ENCODE peak calls at places on chromosomes 16 and 17, in six cellular contexts. One of them, this sample, is unnamed.

GRCh38 chr17:14197582-14197981 is 39.1 kb downstream of the CDRT15 start:
- DNase-seq in H9: no peak
- DNase-seq in Calu3: no peak
- DNase-seq in heart left ventricle: no peak
- DNase-seq in prostate gland: no peak
- DNase-seq in colonic mucosa: no peak
- DNase-seq in this sample: no peak

GRCh38 chr17:61253937-61254677 is 145.5 kb upstream of the TBX2 start:
- DNase-seq in H9: no peak
- DNase-seq in Calu3: no peak
- DNase-seq in heart left ventricle: no peak
- DNase-seq in prostate gland: no peak
- DNase-seq in colonic mucosa: peak
- DNase-seq in this sample: no peak

GRCh38 chr17:13027246-13027645 is 9.4 kb upstream of the ELAC2 start:
- DNase-seq in H9: no peak
- DNase-seq in Calu3: no peak
- DNase-seq in heart left ventricle: no peak
- DNase-seq in prostate gland: no peak
- DNase-seq in colonic mucosa: no peak
- DNase-seq in this sample: no peak

GRCh38 chr17:82231562-82232321 is 2.9 kb downstream of the SLC16A3 start:
- DNase-seq in H9: peak
- DNase-seq in Calu3: peak
- DNase-seq in heart left ventricle: peak
- DNase-seq in prostate gland: peak
- DNase-seq in colonic mucosa: peak
- DNase-seq in this sample: no peak

GRCh38 chr17:57284984-57285646 is 28.8 kb downstream of the MSI2 start:
- DNase-seq in H9: no peak
- DNase-seq in Calu3: no peak
- DNase-seq in heart left ventricle: no peak
- DNase-seq in prostate gland: no peak
- DNase-seq in colonic mucosa: no peak
- DNase-seq in this sample: no peak

GRCh38 chr16:27446721-27447120 is 44.7 kb downstream of the IL21R start:
- DNase-seq in H9: no peak
- DNase-seq in Calu3: no peak
- DNase-seq in heart left ventricle: no peak
- DNase-seq in prostate gland: no peak
- DNase-seq in colonic mucosa: no peak
- DNase-seq in this sample: no peak

GRCh38 chr17:27573971-27574525 is 56.9 kb upstream of the LGALS9 start:
- DNase-seq in H9: no peak
- DNase-seq in Calu3: no peak
- DNase-seq in heart left ventricle: no peak
- DNase-seq in prostate gland: no peak
- DNase-seq in colonic mucosa: no peak
- DNase-seq in this sample: no peak

GRCh38 chr17:13051876-13052275 is 34.0 kb upstream of the ELAC2 start:
- DNase-seq in H9: no peak
- DNase-seq in Calu3: no peak
- DNase-seq in heart left ventricle: no peak
- DNase-seq in prostate gland: no peak
- DNase-seq in colonic mucosa: no peak
- DNase-seq in this sample: no peak

GRCh38 chr17:16814439-16814838 is 124.4 kb downstream of the CCDC144A start:
- DNase-seq in H9: peak
- DNase-seq in Calu3: no peak
- DNase-seq in heart left ventricle: no peak
- DNase-seq in prostate gland: no peak
- DNase-seq in colonic mucosa: no peak
- DNase-seq in this sample: no peak

GRCh38 chr17:43219746-43220380 is 8.2 kb downstream of the TMEM106A start:
- DNase-seq in H9: no peak
- DNase-seq in Calu3: no peak
- DNase-seq in heart left ventricle: peak
- DNase-seq in prostate gland: no peak
- DNase-seq in colonic mucosa: no peak
- DNase-seq in this sample: no peak

GRCh38 chr16:9260665-9261064 is 169.2 kb downstream of the HAPSTR1 start:
- DNase-seq in H9: no peak
- DNase-seq in Calu3: peak
- DNase-seq in heart left ventricle: peak
- DNase-seq in prostate gland: no peak
- DNase-seq in colonic mucosa: peak
- DNase-seq in this sample: peak

GRCh38 chr16:86884256-86884655 is 305.9 kb downstream of the FOXL1 start:
- DNase-seq in H9: no peak
- DNase-seq in Calu3: no peak
- DNase-seq in heart left ventricle: no peak
- DNase-seq in prostate gland: no peak
- DNase-seq in colonic mucosa: no peak
- DNase-seq in this sample: no peak

GRCh38 chr17:6660765-6661463 is 9.4 kb downstream of the C17orf100 start:
- DNase-seq in H9: peak
- DNase-seq in Calu3: no peak
- DNase-seq in heart left ventricle: no peak
- DNase-seq in prostate gland: no peak
- DNase-seq in colonic mucosa: no peak
- DNase-seq in this sample: no peak

GRCh38 chr16:85359147-85359822 is 247.0 kb upstream of the CIBAR2 start:
- DNase-seq in H9: no peak
- DNase-seq in Calu3: no peak
- DNase-seq in heart left ventricle: no peak
- DNase-seq in prostate gland: no peak
- DNase-seq in colonic mucosa: no peak
- DNase-seq in this sample: no peak

GRCh38 chr17:7838291-7839075 is 4.5 kb downstream of the KDM6B start:
- DNase-seq in H9: peak
- DNase-seq in Calu3: no peak
- DNase-seq in heart left ventricle: peak
- DNase-seq in prostate gland: no peak
- DNase-seq in colonic mucosa: peak
- DNase-seq in this sample: no peak

GRCh38 chr16:14455577-14455976 is 174.5 kb downstream of the PARN start:
- DNase-seq in H9: no peak
- DNase-seq in Calu3: no peak
- DNase-seq in heart left ventricle: no peak
- DNase-seq in prostate gland: no peak
- DNase-seq in colonic mucosa: no peak
- DNase-seq in this sample: no peak

GRCh38 chr17:8900626-8901585 is 33.4 kb upstream of the PIK3R6 start:
- DNase-seq in H9: peak
- DNase-seq in Calu3: no peak
- DNase-seq in heart left ventricle: no peak
- DNase-seq in prostate gland: no peak
- DNase-seq in colonic mucosa: no peak
- DNase-seq in this sample: no peak

GRCh38 chr16:88864099-88864498 is 2.4 kb downstream of the PABPN1L start:
- DNase-seq in H9: no peak
- DNase-seq in Calu3: no peak
- DNase-seq in heart left ventricle: no peak
- DNase-seq in prostate gland: no peak
- DNase-seq in colonic mucosa: no peak
- DNase-seq in this sample: no peak

GRCh38 chr16:56972898-56973689 is 11.3 kb downstream of the CETP start:
- DNase-seq in H9: no peak
- DNase-seq in Calu3: no peak
- DNase-seq in heart left ventricle: no peak
- DNase-seq in prostate gland: no peak
- DNase-seq in colonic mucosa: peak
- DNase-seq in this sample: no peak

GRCh38 chr17:5120036-5120435 is 4.2 kb downstream of the USP6 start:
- DNase-seq in H9: peak
- DNase-seq in Calu3: no peak
- DNase-seq in heart left ventricle: peak
- DNase-seq in prostate gland: no peak
- DNase-seq in colonic mucosa: no peak
- DNase-seq in this sample: no peak

GRCh38 chr17:5121186-5121841 is 5.5 kb downstream of the USP6 start:
- DNase-seq in H9: peak
- DNase-seq in Calu3: no peak
- DNase-seq in heart left ventricle: peak
- DNase-seq in prostate gland: no peak
- DNase-seq in colonic mucosa: no peak
- DNase-seq in this sample: no peak

GRCh38 chr17:5126719-5127488 is 11.1 kb downstream of the USP6 start:
- DNase-seq in H9: no peak
- DNase-seq in Calu3: no peak
- DNase-seq in heart left ventricle: no peak
- DNase-seq in prostate gland: no peak
- DNase-seq in colonic mucosa: peak
- DNase-seq in this sample: no peak

GRCh38 chr17:5123343-5124124 is 7.7 kb downstream of the USP6 start:
- DNase-seq in H9: peak
- DNase-seq in Calu3: no peak
- DNase-seq in heart left ventricle: no peak
- DNase-seq in prostate gland: no peak
- DNase-seq in colonic mucosa: peak
- DNase-seq in this sample: no peak

GRCh38 chr17:5122586-5123342 is 6.9 kb downstream of the USP6 start:
- DNase-seq in H9: peak
- DNase-seq in Calu3: no peak
- DNase-seq in heart left ventricle: peak
- DNase-seq in prostate gland: no peak
- DNase-seq in colonic mucosa: no peak
- DNase-seq in this sample: no peak
- TF ChIP-seq CTCF in H9: peak
- TF ChIP-seq CTCF in Calu3: no peak
- TF ChIP-seq CTCF in heart left ventricle: no peak
- TF ChIP-seq CTCF in prostate gland: no peak
- TF ChIP-seq CTCF in colonic mucosa: no peak
- TF ChIP-seq CTCF in this sample: peak

GRCh38 chr17:2936351-2936750 is 127.1 kb downstream of the OR1D5 start:
- DNase-seq in H9: no peak
- DNase-seq in Calu3: no peak
- DNase-seq in heart left ventricle: no peak
- DNase-seq in prostate gland: no peak
- DNase-seq in colonic mucosa: no peak
- DNase-seq in this sample: no peak

GRCh38 chr17:2935622-2936021 is 127.8 kb downstream of the OR1D5 start:
- DNase-seq in H9: no peak
- DNase-seq in Calu3: no peak
- DNase-seq in heart left ventricle: no peak
- DNase-seq in prostate gland: no peak
- DNase-seq in colonic mucosa: no peak
- DNase-seq in this sample: no peak

GRCh38 chr17:2936771-2937321 is 126.6 kb downstream of the OR1D5 start:
- DNase-seq in H9: no peak
- DNase-seq in Calu3: no peak
- DNase-seq in heart left ventricle: no peak
- DNase-seq in prostate gland: no peak
- DNase-seq in colonic mucosa: no peak
- DNase-seq in this sample: no peak

GRCh38 chr17:2939714-2940351 is 123.6 kb downstream of the OR1D5 start:
- DNase-seq in H9: peak
- DNase-seq in Calu3: peak
- DNase-seq in heart left ventricle: no peak
- DNase-seq in prostate gland: no peak
- DNase-seq in colonic mucosa: peak
- DNase-seq in this sample: no peak

DNA sequence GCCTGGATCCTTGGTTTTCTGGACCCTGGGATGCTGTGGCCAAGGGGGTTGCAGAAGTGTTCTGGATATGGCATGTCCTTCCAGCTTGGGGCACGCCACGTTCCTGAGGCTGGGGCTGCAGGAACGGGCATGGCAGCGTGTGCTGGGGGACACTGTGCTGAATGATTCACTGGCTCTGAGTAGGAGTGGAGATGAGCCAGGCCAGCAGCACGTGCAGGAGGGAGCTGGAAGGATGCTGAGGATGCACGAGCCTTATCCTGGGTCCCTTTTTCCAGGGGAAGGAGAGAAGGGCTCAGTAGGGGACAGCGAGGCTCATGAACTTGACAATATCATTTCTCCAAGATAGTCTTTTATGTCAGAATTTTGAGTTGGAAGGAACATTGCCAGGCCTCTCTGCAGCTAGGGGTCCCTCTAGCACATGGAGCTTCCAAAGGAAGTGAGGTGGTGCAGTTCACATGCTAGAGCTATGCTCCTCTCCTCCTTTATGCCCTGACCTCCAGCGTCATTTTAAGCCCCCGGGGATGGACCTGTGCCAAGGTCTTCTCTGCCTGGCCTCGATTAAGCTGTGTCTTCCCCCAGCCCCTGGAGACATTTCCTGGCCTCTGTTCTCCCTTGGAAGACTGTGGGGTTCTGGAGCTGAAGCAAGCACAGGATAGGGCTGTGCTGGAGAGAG is 125.9 kb downstream of the OR1D5 start:
- DNase-seq in H9: no peak
- DNase-seq in Calu3: no peak
- DNase-seq in heart left ventricle: no peak
- DNase-seq in prostate gland: no peak
- DNase-seq in colonic mucosa: no peak
- DNase-seq in this sample: no peak
- TF ChIP-seq CTCF in H9: no peak
- TF ChIP-seq CTCF in Calu3: no peak
- TF ChIP-seq CTCF in heart left ventricle: no peak
- TF ChIP-seq CTCF in prostate gland: no peak
- TF ChIP-seq CTCF in colonic mucosa: no peak
- TF ChIP-seq CTCF in this sample: no peak

DNA sequence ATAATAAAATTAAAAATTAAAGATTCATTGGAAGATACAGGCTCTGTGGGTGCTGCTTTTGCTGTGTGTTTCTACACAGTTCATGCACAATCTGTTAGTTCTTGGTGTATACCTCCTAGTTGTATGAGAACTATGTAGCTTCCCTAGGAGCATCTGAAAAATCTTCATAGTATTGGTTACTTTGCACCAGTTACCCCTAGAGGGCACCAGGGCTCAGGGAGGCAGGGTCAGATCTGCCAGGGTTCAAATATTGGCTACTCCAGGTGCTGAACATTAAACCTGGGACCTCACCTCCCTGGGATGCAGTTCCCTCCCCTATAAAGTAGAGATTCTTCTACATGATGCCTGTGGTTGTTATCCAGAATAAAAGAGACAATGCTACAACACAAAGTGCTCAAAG is 583.0 kb upstream of the CDH11 start:
- DNase-seq in H9: no peak
- DNase-seq in Calu3: no peak
- DNase-seq in heart left ventricle: no peak
- DNase-seq in prostate gland: no peak
- DNase-seq in colonic mucosa: no peak
- DNase-seq in this sample: no peak
- TF ChIP-seq CTCF in H9: peak
- TF ChIP-seq CTCF in Calu3: no peak
- TF ChIP-seq CTCF in heart left ventricle: peak
- TF ChIP-seq CTCF in prostate gland: no peak
- TF ChIP-seq CTCF in colonic mucosa: no peak
- TF ChIP-seq CTCF in this sample: peak

DNA sequence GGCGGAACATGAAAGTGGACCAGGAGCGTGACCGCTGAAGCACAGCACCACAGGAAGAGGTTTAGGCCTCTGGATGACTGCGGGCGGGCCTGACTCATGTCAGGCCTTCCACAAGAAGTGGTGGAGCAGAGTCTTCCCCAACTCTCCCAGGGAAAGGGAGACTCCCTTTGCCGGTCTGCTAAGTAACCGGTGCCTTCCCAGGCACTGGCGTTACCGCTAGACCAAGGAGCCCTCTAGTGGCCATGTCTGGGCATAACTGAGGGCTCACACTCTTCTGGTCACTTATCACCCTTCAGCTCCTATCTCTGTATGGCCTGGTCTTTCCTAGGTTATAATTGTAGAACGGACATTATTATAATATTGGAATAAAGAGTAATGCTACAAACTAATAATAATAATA is 1931.9 kb downstream of the TP53TG3F start:
- DNase-seq in H9: peak
- DNase-seq in Calu3: peak
- DNase-seq in heart left ventricle: no peak
- DNase-seq in prostate gland: peak
- DNase-seq in colonic mucosa: no peak
- DNase-seq in this sample: peak
- TF ChIP-seq CTCF in H9: peak
- TF ChIP-seq CTCF in Calu3: peak
- TF ChIP-seq CTCF in heart left ventricle: peak
- TF ChIP-seq CTCF in prostate gland: peak
- TF ChIP-seq CTCF in colonic mucosa: no peak
- TF ChIP-seq CTCF in this sample: peak